ENCODE peak calls at places on chromosomes 11 and 22, in nine cellular contexts. Q is prostate gland; H is fibroblast of mammary gland; A is CD4-positive, alpha-beta T cell; V is mucosa of descending colon; E is fibroblast of lung; R is B cell; J is PC-9; Y is colonic mucosa. F is an unnamed sample.

GRCh38 chr11:60821827-60822599 is 19.9 kb upstream of the CCDC86 start:
- DNase-seq in V (no peak), J (no peak), H (no peak), R (no peak), Y (no peak), E (no peak), Q (no peak), A (no peak), F (no peak)

GRCh38 chr11:122720482-122720881 is 65.0 kb downstream of the UBASH3B start:
- DNase-seq in V (no peak), Q (no peak), E (no peak), H (no peak), A (no peak), R (no peak), Y (no peak), J (no peak), F (no peak)

GRCh38 chr11:71200761-71201160 is 51.6 kb downstream of the SHANK2 start:
- DNase-seq in Q (no peak), R (no peak), Y (no peak), E (no peak), A (no peak), V (no peak), H (no peak), J (no peak), F (no peak)

GRCh38 chr22:47032091-47032943 is 269.9 kb downstream of the TBC1D22A start:
- DNase-seq in A (no peak), H (no peak), Y (peak), R (no peak), Q (no peak), V (peak), E (no peak), J (no peak), F (no peak)

GRCh38 chr11:128336203-128336602 is 251.2 kb downstream of the ETS1 start:
- DNase-seq in J (peak), Q (no peak), R (no peak), V (peak), H (peak), Y (no peak), E (peak), A (no peak), F (no peak)

GRCh38 chr11:75784085-75784478 is 15.5 kb downstream of the DGAT2 start:
- DNase-seq in R (no peak), E (no peak), J (no peak), Q (no peak), A (no peak), H (no peak), Y (no peak), V (no peak), F (no peak)

GRCh38 chr11:42234381-42235035 is 775.1 kb upstream of the LRRC4C start:
- DNase-seq in E (no peak), J (no peak), Y (no peak), V (no peak), R (no peak), A (no peak), Q (no peak), H (peak), F (no peak)

GRCh38 chr22:38655532-38656255 is 498 bp downstream of the FAM227A start:
- DNase-seq in V (no peak), H (peak), R (no peak), Q (no peak), Y (no peak), J (no peak), E (peak), A (no peak), F (no peak)

GRCh38 chr11:16881074-16881709 is 133.0 kb downstream of the PLEKHA7 start:
- DNase-seq in V (no peak), Y (no peak), Q (peak), J (peak), A (no peak), R (no peak), H (peak), E (peak), F (no peak)

GRCh38 chr11:58787903-58788302 is 56.2 kb upstream of the GLYAT start:
- DNase-seq in R (no peak), A (no peak), V (no peak), E (no peak), Q (no peak), H (peak), Y (no peak), J (no peak), F (no peak)

GRCh38 chr11:43941257-43941879 is 1.1 kb upstream of the C11orf96 start:
- DNase-seq in J (no peak), H (peak), Q (no peak), R (no peak), V (no peak), A (no peak), Y (no peak), E (peak), F (no peak)

GRCh38 chr11:95699631-95700470 is 89.7 kb downstream of the FAM76B start:
- DNase-seq in A (no peak), V (no peak), Q (no peak), H (peak), Y (no peak), E (peak), R (peak), J (no peak), F (no peak)

GRCh38 chr11:128582496-128583366 is 4.6 kb downstream of the ETS1 start:
- DNase-seq in J (peak), H (peak), A (no peak), E (peak), R (no peak), V (no peak), Y (no peak), Q (no peak), F (no peak)

GRCh38 chr11:67615455-67616430 is 9.0 kb downstream of the NDUFV1 start:
- DNase-seq in J (peak), H (peak), Q (no peak), R (peak), V (peak), Y (peak), E (no peak), A (peak), F (no peak)

GRCh38 chr11:62805044-62805892 is at the start of gene NXF1:
- DNase-seq in E (peak), V (peak), Y (peak), J (peak), Q (peak), A (peak), H (peak), R (peak), F (peak)
- TF ChIP-seq CTCF in E (peak), V (no peak), Y (no peak), J (no peak), Q (no peak), A (no peak), H (no peak), R (peak), F (peak)

GRCh38 chr11:8218840-8219239 is 44.8 kb downstream of the LMO1 start:
- DNase-seq in V (no peak), Q (no peak), Y (no peak), J (no peak), A (no peak), E (no peak), H (no peak), R (no peak), F (no peak)
- TF ChIP-seq CTCF in V (no peak), Q (no peak), Y (no peak), J (no peak), A (no peak), E (no peak), H (no peak), R (no peak), F (no peak)

DNA sequence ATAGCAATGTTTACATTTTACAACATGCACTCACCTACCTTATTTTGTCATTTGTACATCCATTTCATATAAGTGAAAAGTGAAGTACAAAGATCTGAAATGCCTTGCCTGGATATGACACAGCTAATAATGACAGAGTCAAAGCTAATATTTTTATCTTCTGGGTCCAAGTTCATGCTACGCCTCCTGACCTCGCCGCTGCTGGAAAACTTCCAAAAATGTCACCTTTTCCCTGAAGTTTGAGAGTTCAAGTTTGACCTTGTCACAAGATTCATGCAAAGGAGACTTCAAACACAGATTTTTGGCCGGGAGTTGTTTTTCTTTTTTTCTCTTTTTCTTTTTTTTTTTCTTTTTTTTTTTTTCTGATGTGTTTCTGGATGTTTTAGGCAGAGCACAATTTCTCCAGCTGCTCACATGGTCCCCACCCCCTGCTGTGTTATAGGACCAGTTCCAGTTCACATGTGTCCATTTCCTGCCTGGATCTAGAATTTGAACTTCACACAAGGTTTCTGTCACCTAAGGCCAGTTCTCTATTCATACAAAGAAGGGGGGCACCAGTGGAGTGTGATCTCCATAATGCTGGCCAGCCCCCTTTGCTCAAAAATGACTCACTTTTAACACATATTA is 546.9 kb downstream of the BUD13 start:
- DNase-seq in H (no peak), J (no peak), R (no peak), A (no peak), E (no peak), Q (no peak), V (no peak), Y (no peak), F (no peak)
- TF ChIP-seq CTCF in H (no peak), J (no peak), R (no peak), A (no peak), E (no peak), Q (no peak), V (no peak), Y (no peak), F (no peak)

GRCh38 chr22:25694167-25694907 is 47.7 kb upstream of the MYO18B start:
- DNase-seq in A (no peak), H (no peak), R (no peak), Y (no peak), Q (no peak), E (no peak), J (no peak), V (no peak), F (no peak)
- TF ChIP-seq CTCF in A (no peak), H (no peak), R (no peak), Y (no peak), Q (no peak), E (no peak), J (no peak), V (no peak), F (no peak)